ENCODE peak calls at places on chromosomes 3 and 15, in six cellular contexts. T is IMR-90, D is spleen, K is heart left ventricle, A is small intestine, O is mesendoderm. P is an unnamed sample. For H3K4me1, the result is how much of the 10 kb centered on the place peaks cover.

GRCh38 chr3:36305929-36306520 is 74.3 kb upstream of the STAC start:
- DNase-seq in T (no peak), D (no peak), K (no peak), A (no peak), O (no peak), P (no peak)

GRCh38 chr3:69491980-69492379 is 106.1 kb upstream of the FRMD4B start:
- DNase-seq in T (no peak), D (no peak), K (peak), A (no peak), O (peak), P (no peak)

GRCh38 chr3:12810963-12811362 is 14.5 kb downstream of the CAND2 start:
- DNase-seq in T (no peak), D (peak), K (no peak), A (no peak), O (no peak), P (peak)

GRCh38 chr3:64398431-64398830 is 173.2 kb upstream of the PRICKLE2 start:
- DNase-seq in T (peak), D (no peak), K (no peak), A (no peak), O (no peak), P (no peak)

GRCh38 chr15:89333959-89334509 is 590 bp downstream of the POLG start:
- DNase-seq in T (no peak), D (no peak), K (peak), A (no peak), O (no peak), P (no peak)

GRCh38 chr3:59802045-59802444 is 752.2 kb upstream of the CFAP20DC start:
- DNase-seq in T (no peak), D (no peak), K (no peak), A (no peak), O (peak), P (no peak)

GRCh38 chr3:184133840-184134745 is 1.1 kb upstream of the EIF2B5 start:
- DNase-seq in T (peak), D (peak), K (peak), A (peak), O (peak), P (peak)

GRCh38 chr3:125072749-125073404 is 17.1 kb upstream of the HEG1 start:
- DNase-seq in T (no peak), D (no peak), K (no peak), A (no peak), O (no peak), P (no peak)

GRCh38 chr3:105904683-105905320 is 36.0 kb upstream of the CBLB start:
- DNase-seq in T (peak), D (no peak), K (no peak), A (no peak), O (no peak), P (no peak)

GRCh38 chr3:185766645-185767323 is 58.1 kb downstream of the IGF2BP2 start:
- DNase-seq in T (peak), D (no peak), K (no peak), A (peak), O (no peak), P (no peak)

GRCh38 chr3:139123377-139124095 is 78.8 kb upstream of the PRR23C start:
- DNase-seq in T (no peak), D (no peak), K (no peak), A (no peak), O (no peak), P (no peak)

GRCh38 chr3:157794771-157795170 is 291.6 kb upstream of the VEPH1 start:
- DNase-seq in T (peak), D (no peak), K (no peak), A (no peak), O (no peak), P (no peak)

GRCh38 chr3:116444099-116444700 is 1.1 kb downstream of the LSAMP start:
- DNase-seq in T (peak), D (no peak), K (no peak), A (no peak), O (no peak), P (no peak)

GRCh38 chr15:39327005-39327725 is 253.7 kb upstream of the THBS1 start:
- DNase-seq in T (no peak), D (no peak), K (no peak), A (no peak), O (no peak), P (no peak)

GRCh38 chr3:27659279-27660021 is 62.7 kb downstream of the EOMES start:
- DNase-seq in T (peak), D (no peak), K (peak), A (peak), O (peak), P (no peak)

GRCh38 chr15:42037650-42038049 is 16.8 kb upstream of the PLA2G4E start:
- DNase-seq in T (no peak), D (no peak), K (peak), A (peak), O (no peak), P (peak)

GRCh38 chr3:112687621-112688020 is 46.7 kb upstream of the CCDC80 start:
- DNase-seq in T (no peak), D (no peak), K (no peak), A (no peak), O (no peak), P (no peak)

GRCh38 chr3:42061042-42061710 is 30.0 kb upstream of the TRAK1 start:
- DNase-seq in T (no peak), D (no peak), K (peak), A (no peak), O (no peak), P (no peak)

GRCh38 chr3:21195203-21195602 is 555.8 kb downstream of the ZNF385D start:
- DNase-seq in T (no peak), D (no peak), K (no peak), A (no peak), O (no peak), P (no peak)

GRCh38 chr15:52112203-52112750 is 298 bp downstream of the BCL2L10 start:
- DNase-seq in T (no peak), D (peak), K (peak), A (peak), O (no peak), P (peak)

DNA sequence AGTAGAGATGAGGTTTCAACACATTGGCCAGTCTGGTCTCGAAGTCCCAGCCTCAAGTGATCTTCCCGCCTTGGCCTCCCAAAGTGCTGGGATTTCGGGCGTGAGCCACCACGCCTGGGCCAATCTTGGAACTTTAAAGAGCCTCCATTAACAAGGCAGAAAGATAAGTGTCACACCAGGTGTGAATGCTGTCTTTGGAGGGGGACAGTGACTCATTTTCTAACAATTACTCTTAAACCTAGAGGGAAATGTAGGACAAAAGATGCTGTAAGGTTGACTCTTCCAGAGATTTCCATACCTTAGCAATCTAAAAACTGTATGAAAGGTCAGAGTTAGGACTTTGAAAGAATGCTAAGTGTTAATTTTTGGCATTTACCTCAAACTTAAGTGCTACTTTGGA is 84.9 kb downstream of the FNDC3B start:
- DNase-seq in T (no peak), D (no peak), K (no peak), A (no peak), O (peak), P (no peak)
- H3K4me1 ChIP-seq in T (under half), D (under half), K (half or more), A (under half), O (under half), P (under half)

GRCh38 chr3:48597408-48597800 is 2.3 kb upstream of the COL7A1 start:
- DNase-seq in T (no peak), D (no peak), K (no peak), A (no peak), O (no peak), P (no peak)

GRCh38 chr3:48600711-48601621 is 5.8 kb upstream of the COL7A1 start:
- DNase-seq in T (no peak), D (no peak), K (no peak), A (no peak), O (no peak), P (no peak)

GRCh38 chr3:48599509-48600285 is 4.6 kb upstream of the COL7A1 start:
- DNase-seq in T (no peak), D (no peak), K (no peak), A (no peak), O (no peak), P (no peak)

GRCh38 chr3:48598323-48599076 is 3.4 kb upstream of the COL7A1 start:
- DNase-seq in T (peak), D (no peak), K (peak), A (no peak), O (peak), P (no peak)

GRCh38 chr3:48599077-48599501 is 4.0 kb upstream of the COL7A1 start:
- DNase-seq in T (no peak), D (no peak), K (no peak), A (no peak), O (no peak), P (no peak)
- H3K4me1 ChIP-seq in T (half or more), D (under half), K (half or more), A (under half), O (under half), P (under half)

DNA sequence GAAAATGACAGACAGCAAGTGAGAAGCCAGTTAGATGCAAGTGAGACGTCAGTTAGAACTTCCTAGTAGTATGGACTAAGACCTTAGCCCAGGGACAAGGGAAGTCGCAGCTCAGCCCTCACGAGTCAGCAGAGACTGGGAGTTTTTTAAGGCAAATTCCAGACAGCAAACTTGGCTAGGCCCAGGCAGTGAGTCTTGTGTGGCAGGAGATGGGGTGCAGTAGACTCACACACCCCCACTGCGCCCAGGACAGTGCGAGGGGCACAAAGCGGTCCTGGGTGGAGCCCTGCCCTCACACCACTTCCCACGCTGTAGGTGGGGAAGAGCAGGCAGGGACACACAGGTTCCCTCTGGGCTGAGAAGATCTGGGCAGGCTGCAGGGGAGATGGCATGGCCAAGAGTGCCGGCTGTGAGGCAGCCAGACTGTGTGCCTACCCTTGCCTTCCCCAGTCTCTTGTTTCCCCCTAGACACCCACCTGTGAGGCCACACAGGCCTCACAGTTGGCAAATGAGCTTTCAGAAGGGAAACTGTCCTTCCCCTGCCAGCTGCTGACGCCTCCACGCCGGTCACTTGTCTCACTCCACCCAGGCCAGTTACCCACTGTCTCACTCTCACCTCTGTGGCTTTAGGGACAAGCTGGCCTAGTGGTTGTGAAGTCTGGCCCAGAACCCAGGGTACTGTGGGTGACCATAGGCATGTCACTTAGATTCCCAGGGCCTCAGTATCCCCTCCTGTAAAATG is 13.7 kb upstream of the PRKCD start:
- DNase-seq in T (peak), D (no peak), K (no peak), A (no peak), O (no peak), P (peak)
- H3K4me1 ChIP-seq in T (under half), D (under half), K (under half), A (under half), O (under half), P (under half)

GRCh38 chr3:122003112-122003511 is 18.9 kb downstream of the ILDR1 start:
- DNase-seq in T (no peak), D (no peak), K (no peak), A (no peak), O (no peak), P (no peak)

GRCh38 chr3:122003596-122003995 is 18.5 kb downstream of the ILDR1 start:
- DNase-seq in T (no peak), D (no peak), K (no peak), A (no peak), O (no peak), P (no peak)

GRCh38 chr3:122000936-122001605 is 21.0 kb downstream of the ILDR1 start:
- DNase-seq in T (no peak), D (no peak), K (no peak), A (no peak), O (peak), P (no peak)

GRCh38 chr3:121999931-122000330 is 22.1 kb downstream of the ILDR1 start:
- DNase-seq in T (no peak), D (no peak), K (no peak), A (no peak), O (no peak), P (no peak)

DNA sequence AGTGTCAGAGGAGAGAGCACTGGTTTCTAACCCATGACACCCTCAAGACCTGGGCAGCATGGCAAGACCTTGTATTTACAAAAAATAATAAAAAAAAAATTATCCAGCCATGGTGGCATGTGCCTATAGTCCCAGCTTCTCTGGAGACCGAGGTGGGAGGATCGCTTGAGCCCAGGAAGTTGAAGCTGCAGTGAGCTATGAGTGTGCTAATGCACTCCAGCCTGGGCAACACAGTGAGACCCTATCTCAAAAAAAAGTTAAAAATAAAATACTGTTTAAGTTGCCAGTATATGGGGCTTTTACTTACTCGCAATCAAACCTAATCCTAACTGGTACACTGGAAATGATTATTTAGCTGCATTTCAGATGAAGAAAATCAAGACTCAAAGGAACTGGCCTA is 20.2 kb downstream of the ILDR1 start:
- DNase-seq in T (no peak), D (no peak), K (no peak), A (no peak), O (no peak), P (no peak)
- H3K4me1 ChIP-seq in T (under half), D (under half), K (under half), A (under half), O (under half), P (under half)

DNA sequence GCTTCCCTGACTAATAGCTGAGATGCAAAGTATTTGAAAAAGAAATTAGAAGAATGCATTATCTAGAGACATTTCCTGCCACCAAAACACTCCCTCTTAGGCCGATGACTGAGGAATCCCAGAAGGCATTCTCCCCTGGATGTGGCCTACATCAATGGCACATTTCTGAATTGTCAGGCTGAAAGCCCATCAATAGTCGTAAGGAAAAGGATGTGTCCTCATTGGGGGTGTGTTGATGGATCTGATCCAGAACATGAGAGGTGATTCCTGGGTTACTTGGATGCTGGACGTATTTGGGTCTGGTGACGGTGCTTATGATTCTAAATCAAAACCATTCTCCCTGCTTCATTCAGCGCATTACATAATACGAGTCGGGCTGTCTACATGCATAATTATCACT is 216.9 kb upstream of the CDIN1 start:
- DNase-seq in T (peak), D (no peak), K (no peak), A (no peak), O (peak), P (no peak)
- H3K4me1 ChIP-seq in T (under half), D (under half), K (under half), A (under half), O (under half), P (under half)

DNA sequence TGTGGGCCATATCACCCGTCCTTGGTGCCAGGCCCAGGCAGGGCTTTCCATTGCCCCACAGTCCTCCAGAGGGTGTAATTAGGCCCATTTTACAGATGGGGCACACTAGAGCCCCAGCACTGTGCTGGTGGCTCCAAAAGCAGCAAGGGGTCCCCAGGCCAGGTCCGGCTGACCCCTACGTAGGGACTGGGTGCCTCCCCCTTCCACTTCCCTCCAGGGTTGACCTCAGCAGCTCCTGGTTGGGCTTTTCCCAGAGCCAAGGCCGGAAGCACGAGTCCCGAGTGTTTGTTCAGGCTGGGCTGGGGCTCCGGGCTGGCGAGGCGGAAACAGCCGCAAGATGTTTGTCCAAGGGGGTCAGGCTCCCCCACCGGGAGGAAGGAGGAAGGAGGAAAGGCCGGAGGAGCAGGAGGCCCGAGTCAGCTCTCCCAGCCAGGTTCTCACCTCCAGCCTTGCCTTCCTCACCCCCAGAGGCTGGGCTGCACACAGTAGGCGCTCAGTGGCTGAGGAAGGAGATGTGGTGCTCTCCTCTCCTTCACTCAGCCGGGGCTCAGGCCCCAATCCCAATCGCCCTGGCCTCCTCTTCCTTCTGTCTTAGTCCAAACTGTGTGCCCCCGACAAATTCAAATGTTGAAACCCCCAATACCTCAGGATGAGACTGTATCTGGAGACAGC is 17.1 kb upstream of the PLXND1 start:
- DNase-seq in T (no peak), D (peak), K (peak), A (no peak), O (no peak), P (peak)
- H3K4me1 ChIP-seq in T (under half), D (half or more), K (half or more), A (under half), O (under half), P (half or more)

DNA sequence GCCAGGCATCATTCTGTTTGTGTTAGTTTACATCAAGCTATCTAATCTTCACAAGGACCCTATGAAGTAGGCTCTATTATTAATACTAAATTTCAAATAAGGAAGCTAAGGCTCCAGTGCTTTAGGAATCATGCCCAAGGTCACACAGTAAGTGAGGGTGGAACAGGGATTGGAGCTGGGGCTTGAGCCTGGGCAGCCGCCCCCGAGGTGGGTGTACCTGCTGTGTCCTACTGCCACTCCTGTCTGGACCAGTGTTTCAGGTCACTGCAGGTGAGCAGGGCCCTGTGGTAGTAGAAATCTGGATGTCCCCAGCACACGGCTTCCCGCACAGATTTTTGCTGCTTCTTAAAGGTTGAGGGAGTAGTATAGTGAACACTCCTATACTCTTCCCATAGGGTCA is 6.5 kb downstream of the KLF13 start:
- DNase-seq in T (no peak), D (peak), K (no peak), A (no peak), O (no peak), P (no peak)
- H3K4me1 ChIP-seq in T (under half), D (half or more), K (half or more), A (under half), O (under half), P (half or more)

DNA sequence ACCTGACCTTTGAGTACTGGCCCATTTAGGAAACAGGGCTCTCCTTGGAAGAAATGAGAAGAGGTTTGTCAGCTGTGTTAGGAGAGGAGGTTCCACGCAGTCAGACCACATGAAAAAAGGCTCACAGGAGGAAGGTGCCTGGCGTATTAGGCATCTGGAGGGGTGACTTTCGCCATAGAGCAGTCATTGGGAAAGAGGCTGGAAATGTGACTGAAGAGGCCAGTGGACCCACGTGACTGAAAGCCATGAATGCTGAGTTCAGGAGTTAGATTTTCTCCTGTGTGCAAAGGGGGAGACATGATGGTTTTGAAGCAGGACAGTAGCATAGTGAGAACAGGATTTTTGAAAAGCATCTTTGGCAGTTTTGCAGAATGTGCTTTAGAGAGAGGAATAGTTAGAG is 29.7 kb upstream of the RNF7 start:
- DNase-seq in T (peak), D (no peak), K (no peak), A (no peak), O (no peak), P (no peak)
- H3K4me1 ChIP-seq in T (under half), D (under half), K (under half), A (under half), O (under half), P (under half)

DNA sequence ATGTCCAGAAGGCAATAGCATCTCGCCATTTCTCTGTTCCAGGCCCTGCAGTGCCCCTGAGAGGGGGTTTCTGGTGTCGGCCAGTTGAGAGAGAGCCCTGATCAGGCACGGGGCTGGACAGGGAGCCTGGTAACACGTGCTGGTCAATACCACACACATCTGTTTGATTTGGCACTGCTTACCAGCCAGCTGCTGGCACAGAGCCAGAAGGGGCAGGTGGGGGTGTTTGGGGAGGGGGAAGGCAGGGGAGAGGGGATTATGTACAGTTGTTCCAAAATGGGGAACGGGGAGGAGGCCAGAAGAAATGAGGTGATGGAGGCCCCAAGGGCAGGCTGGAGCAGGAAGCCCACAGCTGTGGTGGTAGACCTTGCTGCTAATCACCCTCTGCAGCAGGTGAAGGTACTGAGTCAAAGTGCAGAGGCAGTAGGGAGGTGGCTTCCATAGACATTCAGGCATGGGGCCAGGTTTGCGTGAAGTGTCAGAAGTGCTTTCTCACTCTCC is 153.5 kb upstream of the LPP start:
- DNase-seq in T (no peak), D (no peak), K (no peak), A (peak), O (no peak), P (no peak)
- H3K4me1 ChIP-seq in T (under half), D (under half), K (under half), A (under half), O (under half), P (under half)